ENCODE peak calls at places on chromosomes 4 and X, in seven cellular contexts. M is A673, Y is right lobe of liver, B is pancreas, S is GM23248, Q is Panc1, I is mesenchymal stem cell. C is an unnamed sample. For H3K4me1, the result is how much of the 10 kb centered on the place peaks cover.

GRCh38 chr4:147498031-147498700 is 17.3 kb downstream of the EDNRA start:
- DNase-seq in M (peak), Y (no peak), B (no peak), S (peak), Q (no peak), I (peak), C (no peak)

GRCh38 chr4:125689839-125690238 is 375.1 kb downstream of the FAT4 start:
- DNase-seq in M (no peak), Y (no peak), B (no peak), S (no peak), Q (no peak), I (no peak), C (no peak)

GRCh38 chrX:122555925-122556324 is 628.2 kb upstream of the GRIA3 start:
- DNase-seq in M (no peak), Y (no peak), B (peak), S (no peak), Q (no peak), I (no peak), C (no peak)

GRCh38 chrX:73455171-73455570 is 8.3 kb downstream of the CDX4 start:
- DNase-seq in M (no peak), Y (no peak), B (no peak), S (no peak), Q (no peak), I (no peak), C (no peak)

GRCh38 chr4:173214661-173215060 is 46.0 kb downstream of the GALNT7 start:
- DNase-seq in M (peak), Y (no peak), B (no peak), S (no peak), Q (no peak), I (no peak), C (no peak)

GRCh38 chrX:85988353-85988752 is 59.0 kb downstream of the CHM start:
- DNase-seq in M (no peak), Y (no peak), B (no peak), S (no peak), Q (no peak), I (no peak), C (no peak)

GRCh38 chrX:12929701-12930100 is 23.3 kb downstream of the TLR8 start:
- DNase-seq in M (no peak), Y (no peak), B (no peak), S (no peak), Q (no peak), I (no peak), C (no peak)

GRCh38 chrX:65587616-65588526 is 53.3 kb upstream of the LAS1L start:
- DNase-seq in M (peak), Y (peak), B (no peak), S (peak), Q (no peak), I (no peak), C (no peak)

GRCh38 chrX:150362599-150363481 is at the start of gene MAMLD1:
- DNase-seq in M (peak), Y (peak), B (peak), S (peak), Q (no peak), I (peak), C (peak)

GRCh38 chrX:130834149-130834548 is 68.9 kb downstream of the ENOX2 start:
- DNase-seq in M (peak), Y (no peak), B (no peak), S (no peak), Q (no peak), I (no peak), C (no peak)

GRCh38 chr4:67581208-67581857 is 22.8 kb downstream of the STAP1 start:
- DNase-seq in M (peak), Y (no peak), B (no peak), S (no peak), Q (no peak), I (no peak), C (peak)

GRCh38 chr4:55635760-55636621 is at the start of gene NMU:
- DNase-seq in M (no peak), Y (peak), B (peak), S (peak), Q (no peak), I (peak), C (no peak)

GRCh38 chr4:112093636-112094202 is 51.5 kb upstream of the FAM241A start:
- DNase-seq in M (no peak), Y (no peak), B (no peak), S (no peak), Q (no peak), I (no peak), C (no peak)

GRCh38 chrX:87236836-87237235 is 280.8 kb upstream of the KLHL4 start:
- DNase-seq in M (no peak), Y (no peak), B (no peak), S (no peak), Q (no peak), I (no peak), C (no peak)

GRCh38 chrX:22746081-22746480 is 253.7 kb upstream of the DDX53 start:
- DNase-seq in M (no peak), Y (no peak), B (no peak), S (no peak), Q (no peak), I (no peak), C (no peak)

GRCh38 chr4:75623036-75623435 is 7.3 kb downstream of the CDKL2 start:
- DNase-seq in M (no peak), Y (no peak), B (no peak), S (no peak), Q (no peak), I (no peak), C (no peak)

GRCh38 chr4:111880116-111880515 is 265.1 kb upstream of the FAM241A start:
- DNase-seq in M (no peak), Y (no peak), B (no peak), S (no peak), Q (no peak), I (no peak), C (no peak)

GRCh38 chr4:74777531-74777930 is 16.8 kb downstream of the BTC start:
- DNase-seq in M (no peak), Y (no peak), B (no peak), S (no peak), Q (no peak), I (no peak), C (no peak)

GRCh38 chr4:151865327-151865726 is 104.5 kb upstream of the GATB start:
- DNase-seq in M (no peak), Y (peak), B (no peak), S (peak), Q (no peak), I (no peak), C (no peak)

GRCh38 chrX:20397587-20397986 is 130.9 kb upstream of the RPS6KA3 start:
- DNase-seq in M (no peak), Y (no peak), B (no peak), S (no peak), Q (no peak), I (no peak), C (no peak)

GRCh38 chr4:22191565-22192301 is 243.2 kb upstream of the KCNIP4 start:
- DNase-seq in M (peak), Y (no peak), B (no peak), S (no peak), Q (no peak), I (no peak), C (no peak)

GRCh38 chrX:31298881-31299280 is 227.0 kb upstream of the FTHL17 start:
- DNase-seq in M (no peak), Y (no peak), B (no peak), S (no peak), Q (no peak), I (no peak), C (no peak)

GRCh38 chrX:133555796-133556458 is 140.6 kb upstream of the GPC4 start:
- DNase-seq in M (no peak), Y (no peak), B (no peak), S (no peak), Q (no peak), I (no peak), C (no peak)

GRCh38 chr4:42280327-42281095 is 116.8 kb upstream of the SHISA3 start:
- DNase-seq in M (peak), Y (no peak), B (no peak), S (peak), Q (no peak), I (peak), C (no peak)

GRCh38 chr4:73721901-73722300 is 18.5 kb upstream of the CXCL8 start:
- DNase-seq in M (no peak), Y (no peak), B (no peak), S (peak), Q (no peak), I (no peak), C (no peak)

GRCh38 chr4:13481569-13481968 is 2.6 kb downstream of the RAB28 start:
- DNase-seq in M (peak), Y (no peak), B (no peak), S (peak), Q (no peak), I (peak), C (no peak)

GRCh38 chr4:167826281-167826680 is 266.1 kb upstream of the ANXA10 start:
- DNase-seq in M (peak), Y (no peak), B (no peak), S (no peak), Q (no peak), I (peak), C (no peak)

GRCh38 chrX:45445745-45446412 is 245.2 kb upstream of the DIPK2B start:
- DNase-seq in M (peak), Y (no peak), B (no peak), S (peak), Q (peak), I (peak), C (no peak)

DNA sequence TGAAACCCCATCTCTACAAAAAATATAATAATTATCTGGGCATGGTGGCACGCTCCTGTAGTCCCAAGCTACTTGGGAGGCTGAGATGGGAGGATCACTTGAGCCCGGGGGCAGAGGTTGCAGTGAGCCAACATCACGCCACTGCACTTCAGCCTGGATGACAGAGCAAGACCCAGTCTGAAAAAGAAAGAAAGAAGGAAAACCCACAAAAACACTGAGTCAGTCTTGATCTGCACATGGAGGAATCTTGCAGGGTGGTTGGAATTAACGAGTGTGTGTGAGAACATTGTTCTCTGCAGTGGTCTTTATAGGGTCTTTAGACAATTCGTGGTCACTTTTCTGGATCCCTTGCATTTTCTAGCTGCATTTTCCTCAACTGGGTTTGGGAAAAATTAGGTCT is 23.2 kb downstream of the ADD1 start:
- DNase-seq in M (no peak), Y (no peak), B (no peak), S (peak), Q (no peak), I (peak), C (no peak)
- H3K4me1 ChIP-seq in M (half or more), Y (under half), B (under half), S (under half), Q (under half), I (under half), C (under half)

DNA sequence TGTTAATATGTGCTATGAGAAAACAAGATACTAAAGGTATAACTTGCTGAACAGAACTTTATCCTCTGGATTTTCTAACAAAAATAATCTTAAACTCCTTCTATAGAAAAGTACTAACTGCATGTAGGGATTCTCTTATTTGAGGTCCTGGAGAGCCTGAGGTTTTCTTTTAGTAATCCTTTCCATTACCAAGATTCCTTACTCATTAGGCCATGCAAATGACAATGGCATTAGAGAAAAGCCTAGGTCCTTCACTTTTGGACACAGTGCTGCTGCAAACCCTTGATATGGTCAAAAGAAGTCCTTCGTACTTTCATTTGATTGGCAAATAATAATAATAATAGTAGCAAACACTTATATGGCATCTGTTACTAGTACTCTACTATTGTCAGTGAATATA is 3.2 kb downstream of the MMRN1 start:
- DNase-seq in M (no peak), Y (no peak), B (no peak), S (no peak), Q (no peak), I (no peak), C (no peak)
- H3K4me3 ChIP-seq in M (no peak), Y (no peak), B (no peak), S (no peak), Q (no peak), I (no peak), C (no peak)

GRCh38 chr4:94714761-94715160 is 43.0 kb upstream of the BMPR1B start:
- DNase-seq in M (no peak), Y (no peak), B (no peak), S (peak), Q (no peak), I (peak), C (no peak)
- H3K27ac ChIP-seq in M (no peak), Y (no peak), B (no peak), S (peak), Q (no peak), I (no peak), C (no peak)

DNA sequence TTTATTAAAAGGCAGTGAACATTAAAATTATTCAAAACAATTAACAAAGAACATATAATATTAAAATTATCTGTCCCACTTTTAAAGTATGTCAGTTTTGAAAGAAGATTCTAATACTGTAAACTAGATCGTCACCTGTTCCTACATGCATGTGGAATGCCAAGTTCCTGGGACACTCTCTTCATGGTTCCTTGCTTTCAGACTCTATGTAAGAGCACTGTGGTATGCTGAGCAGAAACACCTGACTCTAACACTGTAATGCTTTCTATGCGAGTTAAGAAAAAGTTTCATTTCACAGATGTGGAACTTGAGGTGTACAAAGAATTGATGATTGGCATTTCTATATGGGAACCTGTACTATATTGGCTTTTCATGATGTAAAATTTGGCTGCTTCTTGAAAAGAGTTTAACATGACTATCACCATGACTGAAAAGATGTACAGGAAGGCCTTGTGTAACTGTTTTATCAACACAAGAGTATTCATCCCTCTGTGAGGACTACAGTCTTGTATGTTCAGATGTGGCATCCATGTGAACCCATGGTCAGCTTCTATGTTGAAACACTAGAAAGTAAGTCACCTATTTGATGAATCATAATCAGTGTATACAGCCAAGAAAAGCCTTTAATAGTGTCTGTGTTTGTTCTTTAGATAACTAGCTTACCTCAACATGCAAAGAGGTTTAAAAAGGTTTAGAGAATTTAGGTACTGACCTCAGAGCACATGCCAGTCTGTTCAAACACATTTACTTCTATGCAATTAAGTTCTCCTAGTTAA is 354.5 kb downstream of the ARHGAP24 start:
- DNase-seq in M (no peak), Y (no peak), B (no peak), S (peak), Q (no peak), I (peak), C (no peak)
- H3K4me1 ChIP-seq in M (under half), Y (under half), B (under half), S (half or more), Q (under half), I (under half), C (under half)

C was measured in naive thymus-derived CD4-positive, alpha-beta T cell.